ENCODE peak calls at places on chromosomes 5 and 9, in nine cellular contexts. X, M, O, K, G, C, J, F and R are unnamed samples.

GRCh38 chr9:76808636-76809035 is 44.4 kb downstream of the PCA3 start:
- DNase-seq in O (no peak), C (no peak), K (no peak), J (no peak), M (no peak), F (no peak), X (no peak), G (no peak), R (no peak)

GRCh38 chr5:13731229-13731628 is 213.3 kb downstream of the DNAH5 start:
- DNase-seq in J (no peak), C (no peak), M (no peak), O (no peak), F (no peak), G (no peak), X (no peak), K (no peak), R (no peak)

GRCh38 chr9:75378036-75378435 is 289.7 kb downstream of the OSTF1 start:
- DNase-seq in M (no peak), F (peak), G (no peak), O (no peak), C (peak), K (peak), X (peak), J (no peak), R (peak)

GRCh38 chr5:38867071-38867790 is 21.4 kb downstream of the OSMR start:
- DNase-seq in M (no peak), J (no peak), O (no peak), K (no peak), C (no peak), X (peak), F (no peak), G (no peak), R (no peak)

GRCh38 chr5:15598294-15598902 is 98.4 kb downstream of the FBXL7 start:
- DNase-seq in X (peak), M (no peak), F (peak), C (peak), J (no peak), O (peak), G (no peak), K (no peak), R (no peak)

GRCh38 chr5:95784514-95785302 is 37.8 kb downstream of the GLRX start:
- DNase-seq in O (no peak), G (no peak), F (peak), M (peak), K (no peak), C (no peak), X (peak), J (peak), R (no peak)

GRCh38 chr9:104772707-104773106 is 8.8 kb downstream of the NIPSNAP3B start:
- DNase-seq in K (no peak), C (no peak), M (no peak), G (no peak), F (no peak), J (peak), O (no peak), X (peak), R (no peak)

GRCh38 chr9:125659201-125659840 is 47.7 kb downstream of the MAPKAP1 start:
- DNase-seq in G (no peak), M (peak), O (no peak), X (peak), C (no peak), J (no peak), K (no peak), F (no peak), R (no peak)

GRCh38 chr9:32045513-32045912 is 338.9 kb upstream of the ACO1 start:
- DNase-seq in O (no peak), J (no peak), G (no peak), M (no peak), C (no peak), X (no peak), F (no peak), K (no peak), R (no peak)

GRCh38 chr9:105296889-105297288 is 52.4 kb downstream of the SLC44A1 start:
- DNase-seq in C (peak), J (peak), O (no peak), K (no peak), G (no peak), M (peak), F (no peak), X (peak), R (no peak)

GRCh38 chr9:2655411-2655901 is 33.9 kb downstream of the VLDLR start:
- DNase-seq in J (peak), F (no peak), K (no peak), C (no peak), G (no peak), M (peak), O (peak), X (peak), R (peak)

GRCh38 chr5:143862260-143862659 is 50.3 kb downstream of the HMHB1 start:
- DNase-seq in C (no peak), O (no peak), J (no peak), M (no peak), K (no peak), F (no peak), G (no peak), X (no peak), R (no peak)

GRCh38 chr5:27619982-27620381 is 581.6 kb upstream of the CDH9 start:
- DNase-seq in F (no peak), K (no peak), M (no peak), O (no peak), J (no peak), X (no peak), C (no peak), G (no peak), R (no peak)

GRCh38 chr9:124279531-124280175 is 21.9 kb downstream of the NEK6 start:
- DNase-seq in C (no peak), M (no peak), K (no peak), G (no peak), X (no peak), F (no peak), J (no peak), O (no peak), R (no peak)

GRCh38 chr9:106737516-106737915 is 125.5 kb upstream of the ZNF462 start:
- DNase-seq in O (no peak), X (no peak), K (no peak), C (no peak), F (no peak), G (no peak), J (no peak), M (no peak), R (no peak)

GRCh38 chr5:34930527-34930844 is 1.1 kb downstream of the DNAJC21 start:
- DNase-seq in F (no peak), J (peak), C (no peak), O (no peak), M (peak), X (peak), G (no peak), K (no peak), R (no peak)

GRCh38 chr9:35110327-35110758 is 5.3 kb downstream of the ATOSB start:
- DNase-seq in C (no peak), J (peak), K (no peak), F (no peak), X (peak), O (no peak), G (no peak), M (peak), R (peak)

DNA sequence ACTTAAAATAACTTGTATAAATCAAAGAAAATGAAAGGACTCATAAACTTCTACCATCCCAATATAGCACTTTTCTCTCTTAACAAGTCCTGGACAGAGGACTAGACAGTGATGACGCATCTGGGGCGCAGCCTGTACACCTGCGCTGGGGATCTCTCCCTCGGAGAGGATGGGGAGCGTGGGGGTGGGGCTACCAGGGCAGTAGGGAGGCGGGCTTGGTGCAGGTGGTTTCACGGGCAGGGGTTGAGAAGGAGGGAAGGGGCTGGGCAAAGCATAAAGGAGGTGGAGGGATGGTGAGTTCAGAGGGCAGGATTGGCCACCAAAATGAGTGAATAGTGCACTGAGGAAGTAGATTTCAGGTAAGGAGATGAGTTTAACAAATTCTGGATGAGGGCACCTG is 41.1 kb downstream of the STC2 start:
- DNase-seq in C (no peak), X (no peak), K (no peak), J (no peak), O (no peak), F (no peak), G (no peak), M (no peak), R (no peak)
- H3K27ac ChIP-seq in C (no peak), X (no peak), K (no peak), J (no peak), O (no peak), F (no peak), G (no peak), M (no peak), R (no peak)

GRCh38 chr5:90637731-90638130 is 79.1 kb downstream of the ADGRV1 start:
- DNase-seq in J (no peak), K (no peak), O (no peak), G (no peak), C (no peak), F (no peak), X (no peak), M (no peak), R (no peak)
- H3K27ac ChIP-seq in J (no peak), K (no peak), O (no peak), G (no peak), C (no peak), F (no peak), X (no peak), M (no peak), R (no peak)

DNA sequence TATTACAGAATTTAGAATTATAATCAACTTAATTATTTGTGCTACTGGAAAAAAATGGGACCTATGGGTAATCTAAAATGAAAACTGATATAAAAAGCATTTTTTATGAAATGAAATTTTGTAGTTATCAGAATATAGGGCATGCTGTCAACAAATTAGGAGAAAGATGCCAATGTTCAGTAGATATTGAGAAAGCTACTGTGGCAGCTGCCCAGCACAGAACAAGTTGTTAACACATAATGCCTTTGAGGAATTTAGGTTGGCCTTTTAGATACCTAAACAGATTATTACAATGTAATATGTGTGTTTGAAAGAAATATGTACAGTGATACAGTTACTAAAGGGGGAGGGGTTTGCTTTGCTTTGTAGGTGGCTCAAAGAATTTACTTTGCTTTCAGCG is 54.1 kb downstream of the PPIC start:
- DNase-seq in F (no peak), K (no peak), C (no peak), G (no peak), J (no peak), O (no peak), X (no peak), M (no peak), R (no peak)
- H3K27ac ChIP-seq in F (no peak), K (no peak), C (no peak), G (no peak), J (no peak), O (no peak), X (no peak), M (no peak), R (no peak)

DNA sequence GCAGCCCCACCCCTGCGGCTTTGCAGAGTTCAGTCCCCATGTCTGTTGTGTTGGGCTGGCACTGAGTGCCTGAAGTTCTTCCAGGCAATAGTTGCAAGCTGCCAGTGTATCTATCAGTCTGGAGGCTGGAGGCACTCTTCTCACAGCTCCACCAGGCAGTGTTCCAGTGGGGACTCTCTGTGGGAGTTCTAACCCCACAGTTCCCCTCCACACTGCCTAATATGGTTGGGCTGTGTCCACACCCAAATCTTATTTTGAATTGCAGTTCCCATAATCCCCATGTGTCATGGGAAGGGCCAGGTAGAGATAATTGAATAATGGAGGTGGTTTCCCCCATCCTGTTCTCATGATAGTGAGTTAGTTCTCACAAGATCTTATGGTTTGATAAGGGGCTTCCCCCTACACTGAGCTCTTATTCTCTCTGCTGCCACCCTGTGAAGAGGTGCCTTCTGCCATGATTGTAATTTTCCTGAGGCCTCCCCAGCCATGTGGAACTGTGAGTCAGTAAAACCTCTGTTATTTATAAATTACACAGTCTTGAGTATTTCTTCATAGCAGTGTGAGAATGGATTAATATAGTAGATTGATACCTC is 237.4 kb upstream of the ADRA1B start:
- DNase-seq in C (no peak), X (no peak), G (no peak), K (no peak), J (no peak), M (no peak), F (no peak), O (no peak), R (no peak)
- H3K27ac ChIP-seq in C (no peak), X (no peak), G (no peak), K (no peak), J (no peak), M (no peak), F (no peak), O (no peak), R (no peak)

GRCh38 chr9:101448680-101449070 is 13.1 kb upstream of the ALDOB start:
- DNase-seq in C (no peak), K (no peak), F (no peak), G (no peak), O (no peak), J (no peak), X (no peak), M (no peak), R (no peak)

GRCh38 chr9:101445353-101446029 is 9.9 kb upstream of the ALDOB start:
- DNase-seq in G (no peak), J (peak), M (peak), O (no peak), C (no peak), K (no peak), X (peak), F (no peak), R (no peak)

GRCh38 chr9:101446732-101447131 is 11.2 kb upstream of the ALDOB start:
- DNase-seq in M (no peak), J (no peak), K (no peak), C (no peak), G (no peak), F (no peak), O (no peak), X (no peak), R (no peak)

GRCh38 chr9:101451498-101451897 is 15.9 kb upstream of the ALDOB start:
- DNase-seq in X (no peak), G (no peak), O (no peak), C (no peak), J (no peak), K (no peak), M (no peak), F (no peak), R (no peak)

DNA sequence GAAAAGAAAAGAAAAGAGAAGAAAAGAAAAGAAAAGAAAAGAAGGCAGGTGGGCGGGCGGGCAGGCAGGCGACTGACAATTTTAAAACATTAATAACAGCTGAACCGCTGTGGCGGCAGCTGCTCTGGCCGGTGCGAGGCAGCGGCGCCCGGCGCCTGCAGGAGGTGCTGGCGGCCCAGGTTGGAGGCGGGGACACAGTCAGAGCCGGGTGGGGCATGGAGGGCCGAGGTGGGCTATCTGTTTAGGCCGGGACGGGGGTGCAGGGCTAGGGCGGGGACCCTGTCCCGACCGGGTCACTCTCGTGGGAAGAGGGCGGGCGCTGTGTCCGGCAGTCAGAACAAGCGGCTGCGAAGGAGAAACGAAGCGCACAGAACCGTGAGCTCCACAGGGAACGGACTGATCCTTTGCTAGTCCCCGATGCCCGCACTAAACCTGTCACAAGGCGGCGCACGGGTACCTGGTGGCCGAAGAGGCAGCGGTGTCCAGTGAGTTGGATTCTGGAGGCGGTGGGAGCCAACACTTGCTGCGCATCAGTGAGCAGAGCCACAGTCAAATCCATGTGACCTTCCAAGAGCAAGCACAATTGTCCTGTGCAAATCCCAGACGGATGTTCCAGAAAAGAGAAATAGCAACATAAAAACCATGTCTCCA is 13.6 kb upstream of the ALDOB start:
- DNase-seq in M (peak), G (peak), F (peak), C (peak), J (peak), K (peak), X (peak), O (peak), R (peak)
- H3K27ac ChIP-seq in M (no peak), G (peak), F (no peak), C (no peak), J (no peak), K (peak), X (no peak), O (no peak), R (no peak)

DNA sequence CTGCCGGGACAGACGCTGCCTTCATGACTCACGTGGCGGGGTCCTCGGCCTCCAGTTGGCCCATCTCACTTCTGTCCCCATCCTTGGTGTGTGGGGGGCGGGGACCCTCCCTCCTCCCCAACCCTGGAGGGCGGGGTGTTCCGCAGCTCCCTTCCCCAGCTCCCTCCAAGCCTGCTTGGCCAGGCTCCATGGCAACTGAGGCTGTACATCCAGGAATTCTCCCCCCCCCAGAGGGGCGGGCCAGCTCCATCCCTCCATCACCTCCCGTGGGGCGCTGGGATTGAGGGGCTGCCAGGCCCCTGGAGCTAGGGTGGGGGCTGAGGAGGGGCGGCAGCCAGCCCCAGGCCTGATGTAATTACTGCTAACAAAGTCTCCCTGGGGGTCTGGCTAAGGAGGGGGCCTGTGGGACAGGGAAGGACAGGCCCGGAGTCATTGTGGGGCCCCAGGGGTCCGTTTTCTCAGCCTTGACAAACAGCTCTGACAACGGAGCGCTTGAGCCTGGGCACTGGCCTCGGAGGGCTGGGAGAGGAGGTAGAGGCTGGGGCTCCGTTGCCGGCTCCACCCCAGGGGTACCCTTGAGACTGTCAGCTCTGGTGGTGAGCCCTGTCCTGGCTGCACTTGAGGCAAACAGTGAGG is 8.0 kb downstream of the DIPK1B start:
- DNase-seq in F (no peak), O (no peak), X (peak), G (no peak), J (peak), M (no peak), C (no peak), K (no peak), R (no peak)
- H3K27ac ChIP-seq in F (peak), O (no peak), X (no peak), G (peak), J (peak), M (no peak), C (no peak), K (peak), R (no peak)

DNA sequence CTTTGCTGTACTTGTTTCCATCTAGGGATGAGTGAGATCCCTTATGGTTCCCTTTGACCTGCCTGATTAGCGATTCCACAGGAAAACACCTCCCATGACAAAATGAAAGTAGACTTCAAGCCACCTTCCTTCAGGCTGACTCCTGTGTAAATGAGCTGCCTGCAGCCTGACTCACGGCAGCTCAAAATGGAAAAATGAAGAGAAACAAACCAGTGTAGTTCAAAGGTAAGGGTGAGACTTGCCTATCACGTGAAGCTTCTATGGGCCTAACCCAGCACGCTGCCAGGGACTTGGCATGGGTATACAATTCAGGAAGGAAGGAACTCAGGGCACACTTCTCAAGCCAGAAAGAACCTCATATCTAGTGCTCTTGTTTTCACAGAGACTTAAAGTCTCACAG is 110.1 kb upstream of the LRRTM2 start:
- DNase-seq in K (no peak), C (no peak), F (no peak), M (peak), O (no peak), G (no peak), X (peak), J (peak), R (no peak)
- H3K27ac ChIP-seq in K (no peak), C (no peak), F (no peak), M (no peak), O (no peak), G (no peak), X (no peak), J (no peak), R (peak)